ENCODE peak calls at places on chromosome X, in five cellular contexts. Z, O, F, R and D are unnamed samples.

GRCh38 chrX:138287200-138287865 is 424.2 kb downstream of the FGF13 start:
- DNase-seq in R (no peak), F (no peak), O (no peak), Z (no peak), D (no peak)

GRCh38 chrX:103607385-103608304 is at the start of gene TCEAL3:
- DNase-seq in F (peak; percentile 65), O (peak; percentile 82), R (peak; percentile 70), Z (no peak), D (peak; percentile 54)

GRCh38 chrX:107579956-107580355 is 48.4 kb upstream of the PRPS1 start:
- DNase-seq in F (no peak), O (no peak), Z (no peak), R (no peak), D (no peak)

GRCh38 chrX:13808865-13809264 is 8.0 kb downstream of the GPM6B start:
- DNase-seq in F (no peak), Z (no peak), R (no peak), O (no peak), D (no peak)

GRCh38 chrX:94751611-94752010 is 1077.6 kb downstream of the FAM133A start:
- DNase-seq in R (no peak), O (no peak), F (no peak), Z (no peak), D (no peak)

GRCh38 chrX:17737707-17738001 is 361 bp downstream of the SCML1 start:
- DNase-seq in O (no peak), F (no peak), R (no peak), Z (no peak), D (no peak)

GRCh38 chrX:64204701-64205440 is 637 bp downstream of the AMER1 start:
- DNase-seq in Z (peak; percentile 35), R (no peak), O (peak; percentile 71), F (peak; percentile 18), D (peak; percentile 9)

GRCh38 chrX:21986596-21986995 is 45.5 kb upstream of the PHEX start:
- DNase-seq in Z (no peak), R (no peak), O (no peak), F (no peak), D (no peak)

GRCh38 chrX:15790766-15791380 is 589 bp downstream of the ZRSR2 start:
- DNase-seq in R (no peak), Z (no peak), F (no peak), O (no peak), D (no peak)

GRCh38 chrX:47380268-47380667 is 9.9 kb downstream of the ZNF157 start:
- DNase-seq in O (no peak), R (no peak), F (peak; percentile 39), Z (peak; percentile 4), D (peak; percentile 38)

GRCh38 chrX:149898554-149898953 is 17.6 kb downstream of the MAGEA8 start:
- DNase-seq in R (no peak), F (no peak), O (no peak), Z (no peak), D (no peak)

GRCh38 chrX:124406294-124407013 is 60.1 kb downstream of the SH2D1A start:
- DNase-seq in Z (peak; percentile 22), R (no peak), F (no peak), O (peak; percentile 64), D (peak; percentile 9)

GRCh38 chrX:123175366-123176122 is 8.5 kb upstream of the GRIA3 start:
- DNase-seq in F (no peak), Z (no peak), O (no peak), R (no peak), D (no peak)

DNA sequence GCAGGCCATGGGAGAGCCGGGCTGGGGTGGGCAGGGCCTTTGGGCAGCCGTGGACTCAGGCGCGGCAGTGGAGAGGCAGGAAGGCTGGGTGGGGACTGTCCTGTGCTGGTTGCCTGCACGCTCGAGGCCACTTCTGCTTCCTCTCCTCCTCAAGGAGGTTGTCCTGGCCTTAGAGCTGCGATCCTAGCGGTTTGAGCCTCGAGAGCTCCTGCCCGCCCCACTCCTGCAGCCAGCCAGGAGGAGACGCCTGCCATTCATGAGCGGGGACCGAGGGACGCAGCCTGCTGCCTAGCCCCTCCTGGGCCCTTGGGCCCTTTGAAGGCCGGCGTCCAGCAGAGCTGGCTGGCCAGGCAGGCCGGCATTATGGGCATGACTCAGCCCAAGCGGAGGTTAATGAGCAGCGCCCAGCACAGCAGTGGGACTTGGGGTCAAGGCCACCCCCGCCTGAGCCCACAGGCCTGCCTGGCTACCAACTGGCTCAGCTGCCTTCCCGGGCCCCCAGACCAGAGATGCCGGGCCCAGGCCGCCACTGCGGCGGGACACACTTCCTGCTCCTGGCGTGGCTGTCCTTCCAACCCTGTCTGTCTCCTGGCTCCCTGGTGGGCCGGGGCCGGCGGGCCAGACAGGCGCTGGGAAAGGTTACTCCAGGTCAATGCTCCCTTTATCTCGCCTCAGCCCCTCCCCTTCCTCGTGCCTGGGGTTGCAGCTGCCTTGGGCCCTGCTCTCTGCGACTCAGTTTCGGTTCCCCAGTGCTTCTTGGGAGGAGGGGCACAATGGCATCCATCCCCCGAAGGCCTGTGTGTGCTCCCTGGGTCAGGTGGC is 1.8 kb downstream of the ABCD1 start:
- DNase-seq in R (no peak), Z (peak; percentile 70), O (peak; percentile 82), F (no peak), D (no peak)
- TF ChIP-seq POLR2A in R (no peak), Z (no peak), O (no peak), F (no peak), D (no peak)

GRCh38 chrX:34503119-34503518 is 154.0 kb downstream of the TMEM47 start:
- DNase-seq in F (no peak), Z (no peak), R (no peak), O (no peak), D (no peak)
- TF ChIP-seq POLR2AphosphoS5 in F (no peak), Z (no peak), R (no peak), O (no peak), D (no peak)

GRCh38 chrX:154411981-154412340 is 622 bp downstream of the TAFAZZIN start:
- DNase-seq in O (peak; percentile 90), R (peak; percentile 82), F (peak; percentile 63), Z (peak; percentile 70), D (peak; percentile 53)
- TF ChIP-seq POLR2A in O (no peak), R (peak; percentile 14), F (peak; percentile 36), Z (no peak), D (peak; percentile 68)

GRCh38 chrX:154030266-154030665 is 10.6 kb upstream of the IRAK1 start:
- DNase-seq in O (no peak), Z (no peak), F (no peak), R (no peak), D (no peak)
- TF ChIP-seq POLR2AphosphoS5 in O (no peak), Z (no peak), F (no peak), R (no peak), D (no peak)

GRCh38 chrX:78946178-78946896 is 1.1 kb downstream of the P2RY10 start:
- DNase-seq in Z (no peak), O (no peak), R (no peak), F (no peak), D (no peak)

GRCh38 chrX:78944351-78944750 is 840 bp upstream of the P2RY10 start:
- DNase-seq in R (no peak), F (no peak), Z (no peak), O (no peak), D (no peak)

GRCh38 chrX:78950157-78950556 is 5.0 kb downstream of the P2RY10 start:
- DNase-seq in R (no peak), O (no peak), F (no peak), Z (no peak), D (no peak)

GRCh38 chrX:78945186-78945912 is at the start of gene P2RY10:
- DNase-seq in Z (no peak), O (no peak), F (no peak), R (no peak), D (no peak)
- TF ChIP-seq POLR2A in Z (peak; percentile 88), O (no peak), F (no peak), R (no peak), D (no peak)

GRCh38 chrX:76971393-76972376 is 475.5 kb upstream of the FGF16 start:
- DNase-seq in R (no peak), F (no peak), Z (no peak), O (no peak), D (no peak)
- TF ChIP-seq POLR2AphosphoS5 in R (no peak), F (no peak), Z (peak; percentile 72), O (no peak), D (no peak)

GRCh38 chrX:40202456-40202855 is 104.7 kb upstream of the BCOR start:
- DNase-seq in O (no peak), F (no peak), Z (no peak), R (no peak), D (no peak)
- TF ChIP-seq POLR2A in O (no peak), F (no peak), Z (no peak), R (no peak), D (no peak)

GRCh38 chrX:72271812-72272211 is 5.2 kb downstream of the RPS4X start:
- DNase-seq in Z (no peak), O (no peak), F (no peak), R (no peak), D (peak; percentile 30)

GRCh38 chrX:72272868-72273267 is 4.2 kb downstream of the RPS4X start:
- DNase-seq in R (no peak), O (no peak), Z (no peak), F (no peak), D (no peak)

GRCh38 chrX:72271091-72271490 is 6.0 kb downstream of the RPS4X start:
- DNase-seq in O (no peak), F (no peak), Z (no peak), R (no peak), D (no peak)

GRCh38 chrX:72274526-72274925 is 2.5 kb downstream of the RPS4X start:
- DNase-seq in O (no peak), R (no peak), Z (no peak), F (no peak), D (no peak)

GRCh38 chrX:72273718-72274117 is 3.3 kb downstream of the RPS4X start:
- DNase-seq in Z (no peak), F (no peak), R (no peak), O (no peak), D (no peak)
- TF ChIP-seq POLR2AphosphoS5 in Z (no peak), F (no peak), R (no peak), O (no peak), D (no peak)

GRCh38 chrX:88789825-88790224 is 42.8 kb downstream of the CPXCR1 start:
- DNase-seq in O (no peak), R (no peak), Z (no peak), F (no peak), D (no peak)
- TF ChIP-seq POLR2A in O (no peak), R (no peak), Z (no peak), F (no peak), D (no peak)